ENCODE peak calls at places on chromosomes 12 and 14, in six cellular contexts. One of them, this sample, is unnamed.

GRCh38 chr12:90235642-90236041 is 527.0 kb upstream of the ATP2B1 start:
- DNase-seq in neuronal stem cell: no peak
- DNase-seq in IMR-90: no peak
- DNase-seq in H9: no peak
- DNase-seq in H1: no peak
- DNase-seq in mesenchymal stem cell: no peak
- DNase-seq in this sample: no peak

GRCh38 chr14:77307099-77307496 is 13.6 kb downstream of the POMT2 start:
- DNase-seq in neuronal stem cell: no peak
- DNase-seq in IMR-90: peak
- DNase-seq in H9: no peak
- DNase-seq in H1: no peak
- DNase-seq in mesenchymal stem cell: peak
- DNase-seq in this sample: no peak

GRCh38 chr14:103801459-103801858 is 45.9 kb downstream of the PPP1R13B start:
- DNase-seq in neuronal stem cell: no peak
- DNase-seq in IMR-90: peak
- DNase-seq in H9: no peak
- DNase-seq in H1: no peak
- DNase-seq in mesenchymal stem cell: peak
- DNase-seq in this sample: no peak

GRCh38 chr12:116687888-116688287 is 50.0 kb downstream of the SPRING1 start:
- DNase-seq in neuronal stem cell: no peak
- DNase-seq in IMR-90: no peak
- DNase-seq in H9: peak
- DNase-seq in H1: peak
- DNase-seq in mesenchymal stem cell: no peak
- DNase-seq in this sample: peak

GRCh38 chr14:55389330-55389729 is 22.3 kb downstream of the ATG14 start:
- DNase-seq in neuronal stem cell: no peak
- DNase-seq in IMR-90: peak
- DNase-seq in H9: no peak
- DNase-seq in H1: no peak
- DNase-seq in mesenchymal stem cell: peak
- DNase-seq in this sample: no peak

GRCh38 chr14:32078030-32078793 is 1.1 kb downstream of the ARHGAP5 start:
- DNase-seq in neuronal stem cell: no peak
- DNase-seq in IMR-90: peak
- DNase-seq in H9: no peak
- DNase-seq in H1: no peak
- DNase-seq in mesenchymal stem cell: peak
- DNase-seq in this sample: no peak

GRCh38 chr12:1826867-1827705 is 6.7 kb downstream of the LRTM2 start:
- DNase-seq in neuronal stem cell: no peak
- DNase-seq in IMR-90: no peak
- DNase-seq in H9: no peak
- DNase-seq in H1: no peak
- DNase-seq in mesenchymal stem cell: no peak
- DNase-seq in this sample: no peak

GRCh38 chr14:41350476-41350875 is 256.2 kb upstream of the LRFN5 start:
- DNase-seq in neuronal stem cell: no peak
- DNase-seq in IMR-90: no peak
- DNase-seq in H9: no peak
- DNase-seq in H1: no peak
- DNase-seq in mesenchymal stem cell: no peak
- DNase-seq in this sample: no peak

GRCh38 chr14:35404496-35405303 is at the start of gene NFKBIA:
- DNase-seq in neuronal stem cell: peak
- DNase-seq in IMR-90: peak
- DNase-seq in H9: peak
- DNase-seq in H1: peak
- DNase-seq in mesenchymal stem cell: peak
- DNase-seq in this sample: peak

GRCh38 chr14:24069411-24069735 is 2.0 kb upstream of the CPNE6 start:
- DNase-seq in neuronal stem cell: no peak
- DNase-seq in IMR-90: no peak
- DNase-seq in H9: no peak
- DNase-seq in H1: no peak
- DNase-seq in mesenchymal stem cell: no peak
- DNase-seq in this sample: no peak

GRCh38 chr12:19222566-19222965 is 93.0 kb downstream of the PLEKHA5 start:
- DNase-seq in neuronal stem cell: no peak
- DNase-seq in IMR-90: no peak
- DNase-seq in H9: no peak
- DNase-seq in H1: no peak
- DNase-seq in mesenchymal stem cell: no peak
- DNase-seq in this sample: no peak

GRCh38 chr12:96814200-96814599 is 92.9 kb upstream of the NEDD1 start:
- DNase-seq in neuronal stem cell: no peak
- DNase-seq in IMR-90: peak
- DNase-seq in H9: no peak
- DNase-seq in H1: no peak
- DNase-seq in mesenchymal stem cell: no peak
- DNase-seq in this sample: no peak

GRCh38 chr12:103851127-103851526 is 10.1 kb upstream of the NT5DC3 start:
- DNase-seq in neuronal stem cell: no peak
- DNase-seq in IMR-90: peak
- DNase-seq in H9: no peak
- DNase-seq in H1: no peak
- DNase-seq in mesenchymal stem cell: no peak
- DNase-seq in this sample: no peak
- H2AFZ ChIP-seq in neuronal stem cell: no peak
- H2AFZ ChIP-seq in IMR-90: no peak
- H2AFZ ChIP-seq in H9: no peak
- H2AFZ ChIP-seq in H1: no peak
- H2AFZ ChIP-seq in mesenchymal stem cell: no peak
- H2AFZ ChIP-seq in this sample: no peak

GRCh38 chr14:66628646-66629045 is 120.7 kb downstream of the GPHN start:
- DNase-seq in neuronal stem cell: no peak
- DNase-seq in IMR-90: peak
- DNase-seq in H9: no peak
- DNase-seq in H1: no peak
- DNase-seq in mesenchymal stem cell: no peak
- DNase-seq in this sample: peak
- H2BK120ac ChIP-seq in neuronal stem cell: no peak
- H2BK120ac ChIP-seq in IMR-90: no peak
- H2BK120ac ChIP-seq in H9: no peak
- H2BK120ac ChIP-seq in H1: no peak
- H2BK120ac ChIP-seq in mesenchymal stem cell: no peak
- H2BK120ac ChIP-seq in this sample: no peak

DNA sequence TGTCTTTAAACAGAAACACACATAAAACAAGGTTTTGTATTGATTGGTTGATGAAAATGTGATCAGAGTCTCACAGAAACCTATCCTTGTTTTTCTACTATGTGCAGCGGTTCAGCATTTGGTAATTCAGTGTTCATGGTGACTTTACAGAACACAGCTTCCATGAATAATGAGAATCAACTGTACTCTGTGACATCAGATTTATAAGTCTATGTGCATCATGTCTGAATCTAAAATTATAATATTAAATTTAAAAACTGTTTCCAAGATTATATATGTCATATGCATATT is 104.3 kb downstream of the SLC16A7 start:
- DNase-seq in neuronal stem cell: no peak
- DNase-seq in IMR-90: no peak
- DNase-seq in H9: no peak
- DNase-seq in H1: no peak
- DNase-seq in mesenchymal stem cell: no peak
- DNase-seq in this sample: no peak
- H2AFZ ChIP-seq in neuronal stem cell: no peak
- H2AFZ ChIP-seq in IMR-90: no peak
- H2AFZ ChIP-seq in H9: no peak
- H2AFZ ChIP-seq in H1: no peak
- H2AFZ ChIP-seq in mesenchymal stem cell: no peak
- H2AFZ ChIP-seq in this sample: no peak

DNA sequence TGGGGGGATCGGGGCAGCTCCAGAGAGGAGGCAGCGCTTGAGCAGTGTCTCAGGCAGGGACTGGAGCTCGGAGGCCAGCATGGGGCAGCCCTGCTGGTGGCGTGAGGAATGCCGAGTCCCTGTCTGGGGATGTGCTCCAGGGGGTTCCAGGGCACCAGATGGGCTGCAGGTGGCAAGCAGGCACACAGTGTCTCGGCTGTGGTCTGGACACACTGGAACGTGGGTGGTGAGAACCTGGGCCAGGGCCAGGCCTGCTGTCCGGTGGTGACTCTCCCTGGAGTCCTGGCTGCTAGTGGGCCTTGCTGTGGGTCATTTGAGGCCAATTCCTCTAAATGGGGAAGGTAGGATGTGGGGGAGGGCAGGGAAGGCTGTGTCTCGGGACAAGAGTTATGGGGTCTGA is 199.4 kb upstream of the RTL1 start:
- DNase-seq in neuronal stem cell: no peak
- DNase-seq in IMR-90: no peak
- DNase-seq in H9: peak
- DNase-seq in H1: no peak
- DNase-seq in mesenchymal stem cell: no peak
- DNase-seq in this sample: no peak
- H2BK120ac ChIP-seq in neuronal stem cell: no peak
- H2BK120ac ChIP-seq in IMR-90: no peak
- H2BK120ac ChIP-seq in H9: no peak
- H2BK120ac ChIP-seq in H1: no peak
- H2BK120ac ChIP-seq in mesenchymal stem cell: no peak
- H2BK120ac ChIP-seq in this sample: no peak

DNA sequence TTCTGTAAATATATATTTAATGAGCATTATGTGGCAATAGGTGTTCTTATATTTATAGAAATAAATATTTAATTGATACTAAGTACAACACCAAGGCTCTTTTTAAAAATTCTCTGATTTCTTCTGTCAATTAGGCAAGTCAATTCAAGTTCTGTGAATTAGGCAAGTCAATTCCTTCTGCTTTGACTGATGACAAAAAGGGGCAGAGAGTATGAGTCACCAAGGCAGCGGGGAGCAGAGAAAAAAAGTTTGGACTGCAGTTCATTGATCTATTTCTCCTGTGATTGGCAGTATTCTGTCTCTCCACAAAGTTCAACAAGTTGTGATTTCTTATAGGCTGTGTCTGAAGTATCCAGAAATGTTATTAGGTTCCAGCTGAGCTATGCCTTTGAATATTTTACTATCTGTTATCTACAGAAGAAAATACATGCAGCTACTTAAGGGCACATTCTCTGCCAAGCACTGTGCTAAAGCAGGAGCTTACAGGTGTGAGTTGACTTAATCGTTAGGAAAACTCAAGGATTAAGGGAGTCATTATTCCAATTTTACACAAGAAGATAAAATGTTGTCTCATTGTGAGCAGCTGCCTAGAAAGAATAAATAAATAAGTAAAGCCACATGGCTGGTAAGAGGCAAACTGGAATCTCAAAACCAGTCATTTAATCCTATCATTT is 206.4 kb upstream of the ALG10B start:
- DNase-seq in neuronal stem cell: no peak
- DNase-seq in IMR-90: no peak
- DNase-seq in H9: no peak
- DNase-seq in H1: no peak
- DNase-seq in mesenchymal stem cell: no peak
- DNase-seq in this sample: no peak
- H2AFZ ChIP-seq in neuronal stem cell: no peak
- H2AFZ ChIP-seq in IMR-90: no peak
- H2AFZ ChIP-seq in H9: no peak
- H2AFZ ChIP-seq in H1: no peak
- H2AFZ ChIP-seq in mesenchymal stem cell: no peak
- H2AFZ ChIP-seq in this sample: no peak

GRCh38 chr14:36625014-36625413 is 36.6 kb upstream of the PAX9 start:
- DNase-seq in neuronal stem cell: no peak
- DNase-seq in IMR-90: no peak
- DNase-seq in H9: no peak
- DNase-seq in H1: no peak
- DNase-seq in mesenchymal stem cell: no peak
- DNase-seq in this sample: no peak

GRCh38 chr14:36625436-36625835 is 36.2 kb upstream of the PAX9 start:
- DNase-seq in neuronal stem cell: no peak
- DNase-seq in IMR-90: no peak
- DNase-seq in H9: no peak
- DNase-seq in H1: no peak
- DNase-seq in mesenchymal stem cell: no peak
- DNase-seq in this sample: no peak

GRCh38 chr14:36633580-36633979 is 28.1 kb upstream of the PAX9 start:
- DNase-seq in neuronal stem cell: no peak
- DNase-seq in IMR-90: no peak
- DNase-seq in H9: no peak
- DNase-seq in H1: no peak
- DNase-seq in mesenchymal stem cell: no peak
- DNase-seq in this sample: no peak

GRCh38 chr14:36626150-36626549 is 35.5 kb upstream of the PAX9 start:
- DNase-seq in neuronal stem cell: no peak
- DNase-seq in IMR-90: no peak
- DNase-seq in H9: no peak
- DNase-seq in H1: no peak
- DNase-seq in mesenchymal stem cell: no peak
- DNase-seq in this sample: no peak

GRCh38 chr14:36627981-36628380 is 33.7 kb upstream of the PAX9 start:
- DNase-seq in neuronal stem cell: no peak
- DNase-seq in IMR-90: no peak
- DNase-seq in H9: no peak
- DNase-seq in H1: no peak
- DNase-seq in mesenchymal stem cell: no peak
- DNase-seq in this sample: peak
- H2BK120ac ChIP-seq in neuronal stem cell: no peak
- H2BK120ac ChIP-seq in IMR-90: no peak
- H2BK120ac ChIP-seq in H9: no peak
- H2BK120ac ChIP-seq in H1: no peak
- H2BK120ac ChIP-seq in mesenchymal stem cell: no peak
- H2BK120ac ChIP-seq in this sample: no peak